ENCODE peak calls at places on chromosome 19, in nine cellular contexts. One of them, this sample, is unnamed.
A peak's percentile ranks its signal among the peaks of the same experiment; 100 is the strongest.

GRCh38 chr19:799076-799881 is 2.0 kb downstream of the PTBP1 start:
- DNase-seq in fibroblast of lung: peak; percentile 63
- DNase-seq in MM.1S: no peak
- DNase-seq in Karpas-422: no peak
- DNase-seq in mammary epithelial cell: peak; percentile 46
- DNase-seq in H9: peak; percentile 54
- DNase-seq in hepatocyte: no peak
- DNase-seq in neural progenitor cell: peak; percentile 79
- DNase-seq in IMR-90: peak; percentile 49
- DNase-seq in this sample: peak; percentile 70

GRCh38 chr19:5934779-5935472 is 20.9 kb downstream of the CAPS start:
- DNase-seq in IMR-90: peak; percentile 90
- DNase-seq in mammary epithelial cell: no peak
- DNase-seq in neural progenitor cell: no peak
- DNase-seq in hepatocyte: peak; percentile 69
- DNase-seq in MM.1S: no peak
- DNase-seq in Karpas-422: no peak
- DNase-seq in H9: no peak
- DNase-seq in fibroblast of lung: peak; percentile 47
- DNase-seq in this sample: peak; percentile 92

GRCh38 chr19:17306285-17306714 is 628 bp downstream of the MRPL34 start:
- DNase-seq in mammary epithelial cell: no peak
- DNase-seq in MM.1S: no peak
- DNase-seq in fibroblast of lung: no peak
- DNase-seq in neural progenitor cell: peak; percentile 77
- DNase-seq in IMR-90: no peak
- DNase-seq in H9: no peak
- DNase-seq in Karpas-422: peak; percentile 68
- DNase-seq in hepatocyte: no peak
- DNase-seq in this sample: no peak

GRCh38 chr19:58511353-58512208 is at the start of gene SLC27A5:
- DNase-seq in Karpas-422: no peak
- DNase-seq in MM.1S: no peak
- DNase-seq in hepatocyte: peak; percentile 59
- DNase-seq in H9: no peak
- DNase-seq in mammary epithelial cell: no peak
- DNase-seq in IMR-90: no peak
- DNase-seq in neural progenitor cell: no peak
- DNase-seq in fibroblast of lung: no peak
- DNase-seq in this sample: no peak

GRCh38 chr19:38209671-38210457 is 14.2 kb downstream of the DPF1 start:
- DNase-seq in fibroblast of lung: peak; percentile 43
- DNase-seq in IMR-90: peak; percentile 37
- DNase-seq in Karpas-422: no peak
- DNase-seq in MM.1S: no peak
- DNase-seq in hepatocyte: peak; percentile 84
- DNase-seq in H9: peak; percentile 72
- DNase-seq in mammary epithelial cell: no peak
- DNase-seq in neural progenitor cell: peak; percentile 87
- DNase-seq in this sample: peak; percentile 73

GRCh38 chr19:55368701-55369563 is 1.3 kb downstream of the IL11 start:
- DNase-seq in Karpas-422: no peak
- DNase-seq in H9: peak; percentile 53
- DNase-seq in hepatocyte: peak; percentile 80
- DNase-seq in fibroblast of lung: peak; percentile 68
- DNase-seq in IMR-90: peak; percentile 49
- DNase-seq in MM.1S: no peak
- DNase-seq in mammary epithelial cell: peak; percentile 57
- DNase-seq in neural progenitor cell: peak; percentile 63
- DNase-seq in this sample: peak; percentile 93

GRCh38 chr19:10258080-10258710 is 6.2 kb downstream of the MRPL4 start:
- DNase-seq in Karpas-422: peak; percentile 27
- DNase-seq in H9: no peak
- DNase-seq in MM.1S: no peak
- DNase-seq in mammary epithelial cell: no peak
- DNase-seq in IMR-90: no peak
- DNase-seq in neural progenitor cell: no peak
- DNase-seq in fibroblast of lung: no peak
- DNase-seq in hepatocyte: no peak
- DNase-seq in this sample: no peak

GRCh38 chr19:28710278-28710677 is 502.7 kb downstream of the UQCRFS1 start:
- DNase-seq in Karpas-422: peak; percentile 88
- DNase-seq in neural progenitor cell: peak; percentile 73
- DNase-seq in H9: no peak
- DNase-seq in hepatocyte: peak; percentile 64
- DNase-seq in IMR-90: peak; percentile 67
- DNase-seq in MM.1S: peak; percentile 79
- DNase-seq in mammary epithelial cell: peak; percentile 52
- DNase-seq in fibroblast of lung: peak; percentile 62
- DNase-seq in this sample: peak; percentile 71

GRCh38 chr19:44824758-44825157 is 15.9 kb downstream of the BCAM start:
- DNase-seq in neural progenitor cell: no peak
- DNase-seq in MM.1S: no peak
- DNase-seq in IMR-90: no peak
- DNase-seq in H9: no peak
- DNase-seq in mammary epithelial cell: no peak
- DNase-seq in hepatocyte: no peak
- DNase-seq in Karpas-422: no peak
- DNase-seq in fibroblast of lung: no peak
- DNase-seq in this sample: no peak

GRCh38 chr19:41206926-41207750 is 11.9 kb upstream of the AXL start:
- DNase-seq in Karpas-422: no peak
- DNase-seq in IMR-90: no peak
- DNase-seq in hepatocyte: no peak
- DNase-seq in fibroblast of lung: no peak
- DNase-seq in H9: peak; percentile 57
- DNase-seq in mammary epithelial cell: no peak
- DNase-seq in MM.1S: no peak
- DNase-seq in neural progenitor cell: no peak
- DNase-seq in this sample: peak; percentile 60

GRCh38 chr19:16891696-16892382 is 3.0 kb downstream of the F2RL3 start:
- DNase-seq in fibroblast of lung: no peak
- DNase-seq in hepatocyte: no peak
- DNase-seq in neural progenitor cell: no peak
- DNase-seq in MM.1S: no peak
- DNase-seq in IMR-90: no peak
- DNase-seq in H9: no peak
- DNase-seq in Karpas-422: no peak
- DNase-seq in mammary epithelial cell: no peak
- DNase-seq in this sample: no peak

GRCh38 chr19:54373781-54374266 is 9.1 kb upstream of the LAIR1 start:
- DNase-seq in neural progenitor cell: no peak
- DNase-seq in mammary epithelial cell: no peak
- DNase-seq in Karpas-422: no peak
- DNase-seq in H9: no peak
- DNase-seq in fibroblast of lung: no peak
- DNase-seq in MM.1S: peak; percentile 66
- DNase-seq in IMR-90: no peak
- DNase-seq in hepatocyte: no peak
- DNase-seq in this sample: no peak

GRCh38 chr19:53772943-53773342 is 51.2 kb downstream of the NLRP12 start:
- DNase-seq in mammary epithelial cell: peak; percentile 38
- DNase-seq in hepatocyte: peak; percentile 83
- DNase-seq in MM.1S: peak; percentile 38
- DNase-seq in fibroblast of lung: peak; percentile 46
- DNase-seq in H9: peak; percentile 75
- DNase-seq in Karpas-422: peak; percentile 87
- DNase-seq in IMR-90: peak; percentile 47
- DNase-seq in neural progenitor cell: peak; percentile 81
- DNase-seq in this sample: peak; percentile 61

GRCh38 chr19:56942749-56943148 is 102.2 kb upstream of the PEG3 start:
- DNase-seq in mammary epithelial cell: peak; percentile 2
- DNase-seq in hepatocyte: peak; percentile 61
- DNase-seq in Karpas-422: no peak
- DNase-seq in neural progenitor cell: peak; percentile 25
- DNase-seq in IMR-90: no peak
- DNase-seq in MM.1S: no peak
- DNase-seq in fibroblast of lung: no peak
- DNase-seq in H9: peak; percentile 33
- DNase-seq in this sample: peak; percentile 2

GRCh38 chr19:38006361-38007045 is 99.5 kb downstream of the SIPA1L3 start:
- DNase-seq in H9: no peak
- DNase-seq in IMR-90: no peak
- DNase-seq in hepatocyte: no peak
- DNase-seq in Karpas-422: peak; percentile 75
- DNase-seq in mammary epithelial cell: no peak
- DNase-seq in fibroblast of lung: no peak
- DNase-seq in neural progenitor cell: no peak
- DNase-seq in MM.1S: no peak
- DNase-seq in this sample: no peak

GRCh38 chr19:8615813-8616596 is 5.5 kb upstream of the ADAMTS10 start:
- DNase-seq in MM.1S: peak; percentile 46
- DNase-seq in hepatocyte: peak; percentile 64
- DNase-seq in H9: peak; percentile 67
- DNase-seq in Karpas-422: peak; percentile 84
- DNase-seq in mammary epithelial cell: no peak
- DNase-seq in neural progenitor cell: peak; percentile 66
- DNase-seq in fibroblast of lung: peak; percentile 45
- DNase-seq in IMR-90: peak; percentile 55
- DNase-seq in this sample: peak; percentile 58

GRCh38 chr19:8616861-8617260 is 6.3 kb upstream of the ADAMTS10 start:
- DNase-seq in fibroblast of lung: no peak
- DNase-seq in H9: no peak
- DNase-seq in neural progenitor cell: no peak
- DNase-seq in Karpas-422: no peak
- DNase-seq in IMR-90: no peak
- DNase-seq in mammary epithelial cell: no peak
- DNase-seq in hepatocyte: no peak
- DNase-seq in MM.1S: no peak
- DNase-seq in this sample: no peak

GRCh38 chr19:8618751-8619150 is 8.2 kb upstream of the ADAMTS10 start:
- DNase-seq in H9: no peak
- DNase-seq in mammary epithelial cell: no peak
- DNase-seq in fibroblast of lung: no peak
- DNase-seq in neural progenitor cell: no peak
- DNase-seq in hepatocyte: no peak
- DNase-seq in Karpas-422: no peak
- DNase-seq in IMR-90: no peak
- DNase-seq in MM.1S: no peak
- DNase-seq in this sample: no peak

GRCh38 chr19:8615022-8615421 is 4.5 kb upstream of the ADAMTS10 start:
- DNase-seq in Karpas-422: no peak
- DNase-seq in MM.1S: no peak
- DNase-seq in H9: no peak
- DNase-seq in IMR-90: peak; percentile 65
- DNase-seq in hepatocyte: no peak
- DNase-seq in fibroblast of lung: peak; percentile 70
- DNase-seq in mammary epithelial cell: no peak
- DNase-seq in neural progenitor cell: no peak
- DNase-seq in this sample: peak; percentile 55

DNA sequence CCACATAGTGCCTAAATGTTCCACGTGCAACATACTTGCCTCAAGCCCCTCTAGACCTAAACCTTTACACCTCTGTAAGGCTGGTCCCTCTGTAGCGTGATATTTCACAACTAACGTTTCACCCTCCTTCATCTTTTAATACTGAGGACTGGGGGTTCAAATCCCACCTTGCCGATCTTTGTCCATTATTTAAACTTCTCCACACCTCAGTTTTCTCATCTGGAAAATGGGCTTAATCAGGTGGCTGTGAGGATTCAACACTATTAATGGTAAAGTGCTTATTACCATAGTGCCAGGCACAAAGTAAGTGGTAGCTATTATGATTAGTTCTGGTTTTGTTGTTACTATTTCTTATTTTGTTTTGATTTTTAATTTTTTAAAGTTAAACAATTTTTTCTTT is 7.5 kb upstream of the ADAMTS10 start:
- DNase-seq in H9: no peak
- DNase-seq in IMR-90: no peak
- DNase-seq in mammary epithelial cell: no peak
- DNase-seq in MM.1S: no peak
- DNase-seq in Karpas-422: no peak
- DNase-seq in neural progenitor cell: no peak
- DNase-seq in fibroblast of lung: no peak
- DNase-seq in hepatocyte: no peak
- DNase-seq in this sample: no peak
- H2AFZ ChIP-seq in H9: no peak overlapping the region
- H2AFZ ChIP-seq in IMR-90: peak overlapping the region; percentile 14
- H2AFZ ChIP-seq in mammary epithelial cell: no peak overlapping the region
- H2AFZ ChIP-seq in MM.1S: no peak overlapping the region
- H2AFZ ChIP-seq in Karpas-422: no peak overlapping the region
- H2AFZ ChIP-seq in neural progenitor cell: no peak overlapping the region
- H2AFZ ChIP-seq in fibroblast of lung: no peak overlapping the region
- H2AFZ ChIP-seq in hepatocyte: no peak overlapping the region
- H2AFZ ChIP-seq in this sample: no peak overlapping the region

DNA sequence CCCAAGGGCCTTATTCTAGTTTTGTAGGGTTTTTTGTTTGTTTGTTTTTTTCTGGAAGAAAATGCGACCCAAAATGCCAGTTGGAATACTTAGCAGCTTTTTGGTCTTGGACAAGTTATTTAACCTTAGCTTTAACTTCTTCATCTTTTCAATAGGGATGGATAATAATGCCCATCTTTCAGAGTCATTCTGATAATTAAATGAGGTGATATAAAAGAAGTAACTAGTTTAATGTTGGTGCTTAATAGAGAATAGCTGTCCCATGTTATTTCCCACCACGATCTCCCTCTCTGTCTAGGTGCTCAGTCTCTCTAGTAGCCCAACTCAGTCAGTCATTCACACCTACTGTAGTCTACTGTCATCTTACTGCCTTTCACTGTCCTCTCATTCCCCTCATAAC is 8.0 kb downstream of the LSM14A start:
- DNase-seq in mammary epithelial cell: no peak
- DNase-seq in H9: no peak
- DNase-seq in neural progenitor cell: no peak
- DNase-seq in fibroblast of lung: no peak
- DNase-seq in Karpas-422: no peak
- DNase-seq in MM.1S: no peak
- DNase-seq in IMR-90: no peak
- DNase-seq in hepatocyte: no peak
- DNase-seq in this sample: no peak
- H3K4me1 ChIP-seq in mammary epithelial cell: peaks cover 14% of the 10 kb centered on the region
- H3K4me1 ChIP-seq in H9: no peaks in the 10 kb centered on the region
- H3K4me1 ChIP-seq in neural progenitor cell: peaks cover 24% of the 10 kb centered on the region
- H3K4me1 ChIP-seq in fibroblast of lung: peaks cover 7% of the 10 kb centered on the region
- H3K4me1 ChIP-seq in Karpas-422: peaks cover 60% of the 10 kb centered on the region
- H3K4me1 ChIP-seq in MM.1S: peaks cover 11% of the 10 kb centered on the region
- H3K4me1 ChIP-seq in IMR-90: peaks cover 13% of the 10 kb centered on the region
- H3K4me1 ChIP-seq in hepatocyte: peaks cover 52% of the 10 kb centered on the region
- H3K4me1 ChIP-seq in this sample: peaks cover 55% of the 10 kb centered on the region

DNA sequence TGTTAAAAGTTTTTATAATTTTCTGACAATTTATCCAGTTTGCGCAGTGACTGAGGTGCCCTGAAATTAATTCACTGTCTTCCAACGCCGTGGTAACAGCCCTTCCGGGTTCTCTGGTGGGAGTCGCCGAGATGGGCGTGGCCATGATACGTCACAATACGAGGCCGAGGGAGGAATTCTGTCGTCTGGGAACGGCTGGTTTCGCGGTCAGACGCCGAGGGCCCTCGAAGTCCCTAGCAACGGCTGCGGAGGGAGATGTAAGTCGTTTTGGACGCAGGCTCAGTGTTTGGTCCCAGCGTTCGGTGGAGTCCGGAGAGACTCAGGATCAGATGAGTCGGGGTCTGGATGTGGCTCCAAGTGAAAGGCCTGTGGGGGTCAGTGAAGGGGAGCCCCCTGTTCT is 21.7 kb downstream of the ZNF613 start:
- DNase-seq in Karpas-422: no peak
- DNase-seq in neural progenitor cell: no peak
- DNase-seq in H9: no peak
- DNase-seq in hepatocyte: no peak
- DNase-seq in MM.1S: no peak
- DNase-seq in IMR-90: peak; percentile 23
- DNase-seq in fibroblast of lung: peak; percentile 37
- DNase-seq in mammary epithelial cell: no peak
- DNase-seq in this sample: peak; percentile 57
- H3K9me3 ChIP-seq in Karpas-422: peaks cover 63% of the 10 kb centered on the region
- H3K9me3 ChIP-seq in neural progenitor cell: peaks cover 40% of the 10 kb centered on the region
- H3K9me3 ChIP-seq in H9: peaks cover 49% of the 10 kb centered on the region
- H3K9me3 ChIP-seq in hepatocyte: peaks cover 32% of the 10 kb centered on the region
- H3K9me3 ChIP-seq in MM.1S: no peaks in the 10 kb centered on the region
- H3K9me3 ChIP-seq in IMR-90: peaks cover 42% of the 10 kb centered on the region
- H3K9me3 ChIP-seq in fibroblast of lung: peaks cover 11% of the 10 kb centered on the region
- H3K9me3 ChIP-seq in mammary epithelial cell: peaks cover 40% of the 10 kb centered on the region
- H3K9me3 ChIP-seq in this sample: no peaks in the 10 kb centered on the region

GRCh38 chr19:11338569-11339253 is 746 bp downstream of the RAB3D start:
- DNase-seq in Karpas-422: no peak
- DNase-seq in H9: no peak
- DNase-seq in IMR-90: no peak
- DNase-seq in hepatocyte: peak; percentile 40
- DNase-seq in fibroblast of lung: no peak
- DNase-seq in neural progenitor cell: no peak
- DNase-seq in MM.1S: no peak
- DNase-seq in mammary epithelial cell: no peak
- DNase-seq in this sample: peak; percentile 47
- H2AFZ ChIP-seq in Karpas-422: peak overlapping the region; percentile 89
- H2AFZ ChIP-seq in H9: no peak overlapping the region
- H2AFZ ChIP-seq in IMR-90: peak overlapping the region; percentile 92
- H2AFZ ChIP-seq in hepatocyte: peak overlapping the region; percentile 58
- H2AFZ ChIP-seq in fibroblast of lung: no peak overlapping the region
- H2AFZ ChIP-seq in neural progenitor cell: peak overlapping the region; percentile 83
- H2AFZ ChIP-seq in MM.1S: peak overlapping the region; percentile 93
- H2AFZ ChIP-seq in mammary epithelial cell: peak overlapping the region; percentile 87
- H2AFZ ChIP-seq in this sample: peak overlapping the region; percentile 90